ENCODE peak calls at places on chromosomes 16 and 17, in eight cellular contexts. One of them, this sample, is unnamed.

GRCh38 chr17:29178750-29179231 is 1.4 kb downstream of the MYO18A start:
- DNase-seq in stimulated activated CD4-positive, alpha-beta T cell treated with anti-CD3 and anti-CD28 coated beads, Interleukin-15, amount 100 ng/mL, for 24 hours: no peak
- DNase-seq in activated T-helper 1 cell treated with anti-CD3 and anti-CD28 coated beads, Interleukin-12 subunit alpha, Interleukin-12 subunit beta, Interleukin-2, Interleukin-4 antibody, amounts not matched to agents 30 ng/mL and 10 ng/mL and 1 ng/mL, durations not matched to agents 14 hours and 24 hours and 36 hours: no peak
- DNase-seq in M059J: no peak
- DNase-seq in cerebellar cortex: peak
- DNase-seq in H54: no peak
- DNase-seq in hepatic stellate cell: no peak
- DNase-seq in psoas muscle: no peak
- DNase-seq in this sample: no peak

GRCh38 chr16:2468725-2469398 is 2.2 kb upstream of the NTN3 start:
- DNase-seq in stimulated activated CD4-positive, alpha-beta T cell treated with anti-CD3 and anti-CD28 coated beads, Interleukin-15, amount 100 ng/mL, for 24 hours: peak
- DNase-seq in activated T-helper 1 cell treated with anti-CD3 and anti-CD28 coated beads, Interleukin-12 subunit alpha, Interleukin-12 subunit beta, Interleukin-2, Interleukin-4 antibody, amounts not matched to agents 30 ng/mL and 10 ng/mL and 1 ng/mL, durations not matched to agents 14 hours and 24 hours and 36 hours: no peak
- DNase-seq in M059J: peak
- DNase-seq in cerebellar cortex: no peak
- DNase-seq in H54: peak
- DNase-seq in hepatic stellate cell: peak
- DNase-seq in psoas muscle: no peak
- DNase-seq in this sample: no peak

GRCh38 chr16:71311553-71312158 is 22.5 kb upstream of the CMTR2 start:
- DNase-seq in stimulated activated CD4-positive, alpha-beta T cell treated with anti-CD3 and anti-CD28 coated beads, Interleukin-15, amount 100 ng/mL, for 24 hours: peak
- DNase-seq in activated T-helper 1 cell treated with anti-CD3 and anti-CD28 coated beads, Interleukin-12 subunit alpha, Interleukin-12 subunit beta, Interleukin-2, Interleukin-4 antibody, amounts not matched to agents 30 ng/mL and 10 ng/mL and 1 ng/mL, durations not matched to agents 14 hours and 24 hours and 36 hours: no peak
- DNase-seq in M059J: peak
- DNase-seq in cerebellar cortex: peak
- DNase-seq in H54: no peak
- DNase-seq in hepatic stellate cell: no peak
- DNase-seq in psoas muscle: no peak
- DNase-seq in this sample: peak

GRCh38 chr16:29316673-29317237 is 89.8 kb downstream of the NPIPB11 start:
- DNase-seq in stimulated activated CD4-positive, alpha-beta T cell treated with anti-CD3 and anti-CD28 coated beads, Interleukin-15, amount 100 ng/mL, for 24 hours: no peak
- DNase-seq in activated T-helper 1 cell treated with anti-CD3 and anti-CD28 coated beads, Interleukin-12 subunit alpha, Interleukin-12 subunit beta, Interleukin-2, Interleukin-4 antibody, amounts not matched to agents 30 ng/mL and 10 ng/mL and 1 ng/mL, durations not matched to agents 14 hours and 24 hours and 36 hours: no peak
- DNase-seq in M059J: peak
- DNase-seq in cerebellar cortex: no peak
- DNase-seq in H54: no peak
- DNase-seq in hepatic stellate cell: no peak
- DNase-seq in psoas muscle: no peak
- DNase-seq in this sample: no peak

GRCh38 chr17:55664287-55664686 is 58.4 kb downstream of the TMEM100 start:
- DNase-seq in stimulated activated CD4-positive, alpha-beta T cell treated with anti-CD3 and anti-CD28 coated beads, Interleukin-15, amount 100 ng/mL, for 24 hours: no peak
- DNase-seq in activated T-helper 1 cell treated with anti-CD3 and anti-CD28 coated beads, Interleukin-12 subunit alpha, Interleukin-12 subunit beta, Interleukin-2, Interleukin-4 antibody, amounts not matched to agents 30 ng/mL and 10 ng/mL and 1 ng/mL, durations not matched to agents 14 hours and 24 hours and 36 hours: no peak
- DNase-seq in M059J: no peak
- DNase-seq in cerebellar cortex: no peak
- DNase-seq in H54: no peak
- DNase-seq in hepatic stellate cell: no peak
- DNase-seq in psoas muscle: no peak
- DNase-seq in this sample: no peak

GRCh38 chr17:80978499-80979497 is 12.8 kb upstream of the CHMP6 start:
- DNase-seq in stimulated activated CD4-positive, alpha-beta T cell treated with anti-CD3 and anti-CD28 coated beads, Interleukin-15, amount 100 ng/mL, for 24 hours: no peak
- DNase-seq in activated T-helper 1 cell treated with anti-CD3 and anti-CD28 coated beads, Interleukin-12 subunit alpha, Interleukin-12 subunit beta, Interleukin-2, Interleukin-4 antibody, amounts not matched to agents 30 ng/mL and 10 ng/mL and 1 ng/mL, durations not matched to agents 14 hours and 24 hours and 36 hours: no peak
- DNase-seq in M059J: no peak
- DNase-seq in cerebellar cortex: no peak
- DNase-seq in H54: no peak
- DNase-seq in hepatic stellate cell: no peak
- DNase-seq in psoas muscle: peak
- DNase-seq in this sample: no peak

GRCh38 chr17:77300016-77300686 is 159.4 kb downstream of the SEC14L1 start:
- DNase-seq in stimulated activated CD4-positive, alpha-beta T cell treated with anti-CD3 and anti-CD28 coated beads, Interleukin-15, amount 100 ng/mL, for 24 hours: no peak
- DNase-seq in activated T-helper 1 cell treated with anti-CD3 and anti-CD28 coated beads, Interleukin-12 subunit alpha, Interleukin-12 subunit beta, Interleukin-2, Interleukin-4 antibody, amounts not matched to agents 30 ng/mL and 10 ng/mL and 1 ng/mL, durations not matched to agents 14 hours and 24 hours and 36 hours: no peak
- DNase-seq in M059J: no peak
- DNase-seq in cerebellar cortex: no peak
- DNase-seq in H54: no peak
- DNase-seq in hepatic stellate cell: no peak
- DNase-seq in psoas muscle: no peak
- DNase-seq in this sample: peak

GRCh38 chr16:70809392-70810060 is 8.6 kb upstream of the VAC14 start:
- DNase-seq in stimulated activated CD4-positive, alpha-beta T cell treated with anti-CD3 and anti-CD28 coated beads, Interleukin-15, amount 100 ng/mL, for 24 hours: no peak
- DNase-seq in activated T-helper 1 cell treated with anti-CD3 and anti-CD28 coated beads, Interleukin-12 subunit alpha, Interleukin-12 subunit beta, Interleukin-2, Interleukin-4 antibody, amounts not matched to agents 30 ng/mL and 10 ng/mL and 1 ng/mL, durations not matched to agents 14 hours and 24 hours and 36 hours: no peak
- DNase-seq in M059J: peak
- DNase-seq in cerebellar cortex: no peak
- DNase-seq in H54: no peak
- DNase-seq in hepatic stellate cell: no peak
- DNase-seq in psoas muscle: no peak
- DNase-seq in this sample: no peak

GRCh38 chr16:24093049-24093448 is 163.1 kb upstream of the CACNG3 start:
- DNase-seq in stimulated activated CD4-positive, alpha-beta T cell treated with anti-CD3 and anti-CD28 coated beads, Interleukin-15, amount 100 ng/mL, for 24 hours: no peak
- DNase-seq in activated T-helper 1 cell treated with anti-CD3 and anti-CD28 coated beads, Interleukin-12 subunit alpha, Interleukin-12 subunit beta, Interleukin-2, Interleukin-4 antibody, amounts not matched to agents 30 ng/mL and 10 ng/mL and 1 ng/mL, durations not matched to agents 14 hours and 24 hours and 36 hours: no peak
- DNase-seq in M059J: no peak
- DNase-seq in cerebellar cortex: no peak
- DNase-seq in H54: no peak
- DNase-seq in hepatic stellate cell: no peak
- DNase-seq in psoas muscle: no peak
- DNase-seq in this sample: no peak

GRCh38 chr17:8707591-8708453 is 36.8 kb downstream of the CCDC42 start:
- DNase-seq in stimulated activated CD4-positive, alpha-beta T cell treated with anti-CD3 and anti-CD28 coated beads, Interleukin-15, amount 100 ng/mL, for 24 hours: no peak
- DNase-seq in activated T-helper 1 cell treated with anti-CD3 and anti-CD28 coated beads, Interleukin-12 subunit alpha, Interleukin-12 subunit beta, Interleukin-2, Interleukin-4 antibody, amounts not matched to agents 30 ng/mL and 10 ng/mL and 1 ng/mL, durations not matched to agents 14 hours and 24 hours and 36 hours: no peak
- DNase-seq in M059J: no peak
- DNase-seq in cerebellar cortex: no peak
- DNase-seq in H54: no peak
- DNase-seq in hepatic stellate cell: no peak
- DNase-seq in psoas muscle: no peak
- DNase-seq in this sample: peak

GRCh38 chr17:16938496-16939270 is 33.2 kb downstream of the TNFRSF13B start:
- DNase-seq in stimulated activated CD4-positive, alpha-beta T cell treated with anti-CD3 and anti-CD28 coated beads, Interleukin-15, amount 100 ng/mL, for 24 hours: no peak
- DNase-seq in activated T-helper 1 cell treated with anti-CD3 and anti-CD28 coated beads, Interleukin-12 subunit alpha, Interleukin-12 subunit beta, Interleukin-2, Interleukin-4 antibody, amounts not matched to agents 30 ng/mL and 10 ng/mL and 1 ng/mL, durations not matched to agents 14 hours and 24 hours and 36 hours: no peak
- DNase-seq in M059J: no peak
- DNase-seq in cerebellar cortex: no peak
- DNase-seq in H54: no peak
- DNase-seq in hepatic stellate cell: no peak
- DNase-seq in psoas muscle: no peak
- DNase-seq in this sample: no peak

GRCh38 chr16:31458073-31458834 is 1.0 kb upstream of the ARMC5 start:
- DNase-seq in stimulated activated CD4-positive, alpha-beta T cell treated with anti-CD3 and anti-CD28 coated beads, Interleukin-15, amount 100 ng/mL, for 24 hours: peak
- DNase-seq in activated T-helper 1 cell treated with anti-CD3 and anti-CD28 coated beads, Interleukin-12 subunit alpha, Interleukin-12 subunit beta, Interleukin-2, Interleukin-4 antibody, amounts not matched to agents 30 ng/mL and 10 ng/mL and 1 ng/mL, durations not matched to agents 14 hours and 24 hours and 36 hours: peak
- DNase-seq in M059J: peak
- DNase-seq in cerebellar cortex: peak
- DNase-seq in H54: no peak
- DNase-seq in hepatic stellate cell: peak
- DNase-seq in psoas muscle: peak
- DNase-seq in this sample: peak

GRCh38 chr16:11484691-11485258 is 101.9 kb downstream of the LITAF start:
- DNase-seq in stimulated activated CD4-positive, alpha-beta T cell treated with anti-CD3 and anti-CD28 coated beads, Interleukin-15, amount 100 ng/mL, for 24 hours: no peak
- DNase-seq in activated T-helper 1 cell treated with anti-CD3 and anti-CD28 coated beads, Interleukin-12 subunit alpha, Interleukin-12 subunit beta, Interleukin-2, Interleukin-4 antibody, amounts not matched to agents 30 ng/mL and 10 ng/mL and 1 ng/mL, durations not matched to agents 14 hours and 24 hours and 36 hours: no peak
- DNase-seq in M059J: peak
- DNase-seq in cerebellar cortex: no peak
- DNase-seq in H54: peak
- DNase-seq in hepatic stellate cell: peak
- DNase-seq in psoas muscle: peak
- DNase-seq in this sample: no peak

GRCh38 chr16:3501783-3502400 is 1.1 kb downstream of the CLUAP1 start:
- DNase-seq in stimulated activated CD4-positive, alpha-beta T cell treated with anti-CD3 and anti-CD28 coated beads, Interleukin-15, amount 100 ng/mL, for 24 hours: no peak
- DNase-seq in activated T-helper 1 cell treated with anti-CD3 and anti-CD28 coated beads, Interleukin-12 subunit alpha, Interleukin-12 subunit beta, Interleukin-2, Interleukin-4 antibody, amounts not matched to agents 30 ng/mL and 10 ng/mL and 1 ng/mL, durations not matched to agents 14 hours and 24 hours and 36 hours: no peak
- DNase-seq in M059J: no peak
- DNase-seq in cerebellar cortex: no peak
- DNase-seq in H54: no peak
- DNase-seq in hepatic stellate cell: no peak
- DNase-seq in psoas muscle: no peak
- DNase-seq in this sample: no peak

GRCh38 chr16:51450913-51451312 is 299.8 kb upstream of the SALL1 start:
- DNase-seq in stimulated activated CD4-positive, alpha-beta T cell treated with anti-CD3 and anti-CD28 coated beads, Interleukin-15, amount 100 ng/mL, for 24 hours: no peak
- DNase-seq in activated T-helper 1 cell treated with anti-CD3 and anti-CD28 coated beads, Interleukin-12 subunit alpha, Interleukin-12 subunit beta, Interleukin-2, Interleukin-4 antibody, amounts not matched to agents 30 ng/mL and 10 ng/mL and 1 ng/mL, durations not matched to agents 14 hours and 24 hours and 36 hours: no peak
- DNase-seq in M059J: no peak
- DNase-seq in cerebellar cortex: no peak
- DNase-seq in H54: no peak
- DNase-seq in hepatic stellate cell: no peak
- DNase-seq in psoas muscle: no peak
- DNase-seq in this sample: no peak

GRCh38 chr16:85601730-85602401 is 11.3 kb upstream of the GSE1 start:
- DNase-seq in stimulated activated CD4-positive, alpha-beta T cell treated with anti-CD3 and anti-CD28 coated beads, Interleukin-15, amount 100 ng/mL, for 24 hours: no peak
- DNase-seq in activated T-helper 1 cell treated with anti-CD3 and anti-CD28 coated beads, Interleukin-12 subunit alpha, Interleukin-12 subunit beta, Interleukin-2, Interleukin-4 antibody, amounts not matched to agents 30 ng/mL and 10 ng/mL and 1 ng/mL, durations not matched to agents 14 hours and 24 hours and 36 hours: no peak
- DNase-seq in M059J: no peak
- DNase-seq in cerebellar cortex: peak
- DNase-seq in H54: no peak
- DNase-seq in hepatic stellate cell: no peak
- DNase-seq in psoas muscle: peak
- DNase-seq in this sample: peak

GRCh38 chr17:32794533-32795246 is 82.2 kb downstream of the MYO1D start:
- DNase-seq in stimulated activated CD4-positive, alpha-beta T cell treated with anti-CD3 and anti-CD28 coated beads, Interleukin-15, amount 100 ng/mL, for 24 hours: no peak
- DNase-seq in activated T-helper 1 cell treated with anti-CD3 and anti-CD28 coated beads, Interleukin-12 subunit alpha, Interleukin-12 subunit beta, Interleukin-2, Interleukin-4 antibody, amounts not matched to agents 30 ng/mL and 10 ng/mL and 1 ng/mL, durations not matched to agents 14 hours and 24 hours and 36 hours: no peak
- DNase-seq in M059J: no peak
- DNase-seq in cerebellar cortex: no peak
- DNase-seq in H54: no peak
- DNase-seq in hepatic stellate cell: no peak
- DNase-seq in psoas muscle: no peak
- DNase-seq in this sample: no peak

GRCh38 chr16:55294129-55294528 is 29.9 kb upstream of the IRX6 start:
- DNase-seq in stimulated activated CD4-positive, alpha-beta T cell treated with anti-CD3 and anti-CD28 coated beads, Interleukin-15, amount 100 ng/mL, for 24 hours: no peak
- DNase-seq in activated T-helper 1 cell treated with anti-CD3 and anti-CD28 coated beads, Interleukin-12 subunit alpha, Interleukin-12 subunit beta, Interleukin-2, Interleukin-4 antibody, amounts not matched to agents 30 ng/mL and 10 ng/mL and 1 ng/mL, durations not matched to agents 14 hours and 24 hours and 36 hours: no peak
- DNase-seq in M059J: peak
- DNase-seq in cerebellar cortex: no peak
- DNase-seq in H54: no peak
- DNase-seq in hepatic stellate cell: no peak
- DNase-seq in psoas muscle: no peak
- DNase-seq in this sample: no peak

GRCh38 chr17:54418467-54418866 is 482.2 kb upstream of the TOM1L1 start:
- DNase-seq in stimulated activated CD4-positive, alpha-beta T cell treated with anti-CD3 and anti-CD28 coated beads, Interleukin-15, amount 100 ng/mL, for 24 hours: no peak
- DNase-seq in activated T-helper 1 cell treated with anti-CD3 and anti-CD28 coated beads, Interleukin-12 subunit alpha, Interleukin-12 subunit beta, Interleukin-2, Interleukin-4 antibody, amounts not matched to agents 30 ng/mL and 10 ng/mL and 1 ng/mL, durations not matched to agents 14 hours and 24 hours and 36 hours: no peak
- DNase-seq in M059J: no peak
- DNase-seq in cerebellar cortex: no peak
- DNase-seq in H54: no peak
- DNase-seq in hepatic stellate cell: no peak
- DNase-seq in psoas muscle: no peak
- DNase-seq in this sample: no peak

GRCh38 chr17:59377410-59377809 is 46.0 kb downstream of the YPEL2 start:
- DNase-seq in stimulated activated CD4-positive, alpha-beta T cell treated with anti-CD3 and anti-CD28 coated beads, Interleukin-15, amount 100 ng/mL, for 24 hours: no peak
- DNase-seq in activated T-helper 1 cell treated with anti-CD3 and anti-CD28 coated beads, Interleukin-12 subunit alpha, Interleukin-12 subunit beta, Interleukin-2, Interleukin-4 antibody, amounts not matched to agents 30 ng/mL and 10 ng/mL and 1 ng/mL, durations not matched to agents 14 hours and 24 hours and 36 hours: no peak
- DNase-seq in M059J: peak
- DNase-seq in cerebellar cortex: no peak
- DNase-seq in H54: peak
- DNase-seq in hepatic stellate cell: peak
- DNase-seq in psoas muscle: no peak
- DNase-seq in this sample: no peak

GRCh38 chr17:31549121-31549524 is 157.6 kb downstream of the RAB11FIP4 start:
- DNase-seq in stimulated activated CD4-positive, alpha-beta T cell treated with anti-CD3 and anti-CD28 coated beads, Interleukin-15, amount 100 ng/mL, for 24 hours: no peak
- DNase-seq in activated T-helper 1 cell treated with anti-CD3 and anti-CD28 coated beads, Interleukin-12 subunit alpha, Interleukin-12 subunit beta, Interleukin-2, Interleukin-4 antibody, amounts not matched to agents 30 ng/mL and 10 ng/mL and 1 ng/mL, durations not matched to agents 14 hours and 24 hours and 36 hours: no peak
- DNase-seq in M059J: peak
- DNase-seq in cerebellar cortex: peak
- DNase-seq in H54: no peak
- DNase-seq in hepatic stellate cell: peak
- DNase-seq in psoas muscle: no peak
- DNase-seq in this sample: no peak

GRCh38 chr17:83083368-83084201 is 4.2 kb downstream of the METRNL start:
- DNase-seq in stimulated activated CD4-positive, alpha-beta T cell treated with anti-CD3 and anti-CD28 coated beads, Interleukin-15, amount 100 ng/mL, for 24 hours: peak
- DNase-seq in activated T-helper 1 cell treated with anti-CD3 and anti-CD28 coated beads, Interleukin-12 subunit alpha, Interleukin-12 subunit beta, Interleukin-2, Interleukin-4 antibody, amounts not matched to agents 30 ng/mL and 10 ng/mL and 1 ng/mL, durations not matched to agents 14 hours and 24 hours and 36 hours: peak
- DNase-seq in M059J: peak
- DNase-seq in cerebellar cortex: no peak
- DNase-seq in H54: peak
- DNase-seq in hepatic stellate cell: peak
- DNase-seq in psoas muscle: no peak
- DNase-seq in this sample: peak

GRCh38 chr16:3127745-3128144 is 7.1 kb upstream of the ZNF213 start:
- DNase-seq in stimulated activated CD4-positive, alpha-beta T cell treated with anti-CD3 and anti-CD28 coated beads, Interleukin-15, amount 100 ng/mL, for 24 hours: no peak
- DNase-seq in activated T-helper 1 cell treated with anti-CD3 and anti-CD28 coated beads, Interleukin-12 subunit alpha, Interleukin-12 subunit beta, Interleukin-2, Interleukin-4 antibody, amounts not matched to agents 30 ng/mL and 10 ng/mL and 1 ng/mL, durations not matched to agents 14 hours and 24 hours and 36 hours: no peak
- DNase-seq in M059J: no peak
- DNase-seq in cerebellar cortex: peak
- DNase-seq in H54: no peak
- DNase-seq in hepatic stellate cell: no peak
- DNase-seq in psoas muscle: no peak
- DNase-seq in this sample: no peak

GRCh38 chr16:85651822-85652430 is 36.8 kb downstream of the GINS2 start:
- DNase-seq in stimulated activated CD4-positive, alpha-beta T cell treated with anti-CD3 and anti-CD28 coated beads, Interleukin-15, amount 100 ng/mL, for 24 hours: no peak
- DNase-seq in activated T-helper 1 cell treated with anti-CD3 and anti-CD28 coated beads, Interleukin-12 subunit alpha, Interleukin-12 subunit beta, Interleukin-2, Interleukin-4 antibody, amounts not matched to agents 30 ng/mL and 10 ng/mL and 1 ng/mL, durations not matched to agents 14 hours and 24 hours and 36 hours: no peak
- DNase-seq in M059J: peak
- DNase-seq in cerebellar cortex: no peak
- DNase-seq in H54: no peak
- DNase-seq in hepatic stellate cell: no peak
- DNase-seq in psoas muscle: no peak
- DNase-seq in this sample: no peak

GRCh38 chr16:66159987-66160386 is 206.5 kb upstream of the CDH5 start:
- DNase-seq in stimulated activated CD4-positive, alpha-beta T cell treated with anti-CD3 and anti-CD28 coated beads, Interleukin-15, amount 100 ng/mL, for 24 hours: no peak
- DNase-seq in activated T-helper 1 cell treated with anti-CD3 and anti-CD28 coated beads, Interleukin-12 subunit alpha, Interleukin-12 subunit beta, Interleukin-2, Interleukin-4 antibody, amounts not matched to agents 30 ng/mL and 10 ng/mL and 1 ng/mL, durations not matched to agents 14 hours and 24 hours and 36 hours: no peak
- DNase-seq in M059J: peak
- DNase-seq in cerebellar cortex: no peak
- DNase-seq in H54: no peak
- DNase-seq in hepatic stellate cell: no peak
- DNase-seq in psoas muscle: no peak
- DNase-seq in this sample: no peak

GRCh38 chr17:40903129-40903847 is 18.2 kb upstream of the KRT20 start:
- DNase-seq in stimulated activated CD4-positive, alpha-beta T cell treated with anti-CD3 and anti-CD28 coated beads, Interleukin-15, amount 100 ng/mL, for 24 hours: no peak
- DNase-seq in activated T-helper 1 cell treated with anti-CD3 and anti-CD28 coated beads, Interleukin-12 subunit alpha, Interleukin-12 subunit beta, Interleukin-2, Interleukin-4 antibody, amounts not matched to agents 30 ng/mL and 10 ng/mL and 1 ng/mL, durations not matched to agents 14 hours and 24 hours and 36 hours: no peak
- DNase-seq in M059J: peak
- DNase-seq in cerebellar cortex: no peak
- DNase-seq in H54: peak
- DNase-seq in hepatic stellate cell: peak
- DNase-seq in psoas muscle: no peak
- DNase-seq in this sample: peak

GRCh38 chr17:19558946-19559345 is 25.3 kb downstream of the SLC47A1 start:
- DNase-seq in stimulated activated CD4-positive, alpha-beta T cell treated with anti-CD3 and anti-CD28 coated beads, Interleukin-15, amount 100 ng/mL, for 24 hours: no peak
- DNase-seq in activated T-helper 1 cell treated with anti-CD3 and anti-CD28 coated beads, Interleukin-12 subunit alpha, Interleukin-12 subunit beta, Interleukin-2, Interleukin-4 antibody, amounts not matched to agents 30 ng/mL and 10 ng/mL and 1 ng/mL, durations not matched to agents 14 hours and 24 hours and 36 hours: no peak
- DNase-seq in M059J: no peak
- DNase-seq in cerebellar cortex: no peak
- DNase-seq in H54: no peak
- DNase-seq in hepatic stellate cell: no peak
- DNase-seq in psoas muscle: no peak
- DNase-seq in this sample: no peak

GRCh38 chr17:15777297-15777696 is 45.2 kb downstream of the TBC1D26 start:
- DNase-seq in stimulated activated CD4-positive, alpha-beta T cell treated with anti-CD3 and anti-CD28 coated beads, Interleukin-15, amount 100 ng/mL, for 24 hours: no peak
- DNase-seq in activated T-helper 1 cell treated with anti-CD3 and anti-CD28 coated beads, Interleukin-12 subunit alpha, Interleukin-12 subunit beta, Interleukin-2, Interleukin-4 antibody, amounts not matched to agents 30 ng/mL and 10 ng/mL and 1 ng/mL, durations not matched to agents 14 hours and 24 hours and 36 hours: no peak
- DNase-seq in M059J: no peak
- DNase-seq in cerebellar cortex: no peak
- DNase-seq in H54: no peak
- DNase-seq in hepatic stellate cell: no peak
- DNase-seq in psoas muscle: no peak
- DNase-seq in this sample: no peak

GRCh38 chr17:64706224-64707076 is 44.3 kb upstream of the SMURF2 start:
- DNase-seq in stimulated activated CD4-positive, alpha-beta T cell treated with anti-CD3 and anti-CD28 coated beads, Interleukin-15, amount 100 ng/mL, for 24 hours: no peak
- DNase-seq in activated T-helper 1 cell treated with anti-CD3 and anti-CD28 coated beads, Interleukin-12 subunit alpha, Interleukin-12 subunit beta, Interleukin-2, Interleukin-4 antibody, amounts not matched to agents 30 ng/mL and 10 ng/mL and 1 ng/mL, durations not matched to agents 14 hours and 24 hours and 36 hours: no peak
- DNase-seq in M059J: peak
- DNase-seq in cerebellar cortex: no peak
- DNase-seq in H54: peak
- DNase-seq in hepatic stellate cell: no peak
- DNase-seq in psoas muscle: no peak
- DNase-seq in this sample: peak

GRCh38 chr16:85238233-85238647 is 126.0 kb upstream of the CIBAR2 start:
- DNase-seq in stimulated activated CD4-positive, alpha-beta T cell treated with anti-CD3 and anti-CD28 coated beads, Interleukin-15, amount 100 ng/mL, for 24 hours: no peak
- DNase-seq in activated T-helper 1 cell treated with anti-CD3 and anti-CD28 coated beads, Interleukin-12 subunit alpha, Interleukin-12 subunit beta, Interleukin-2, Interleukin-4 antibody, amounts not matched to agents 30 ng/mL and 10 ng/mL and 1 ng/mL, durations not matched to agents 14 hours and 24 hours and 36 hours: no peak
- DNase-seq in M059J: no peak
- DNase-seq in cerebellar cortex: no peak
- DNase-seq in H54: no peak
- DNase-seq in hepatic stellate cell: peak
- DNase-seq in psoas muscle: peak
- DNase-seq in this sample: no peak

GRCh38 chr16:83615131-83615530 is 192.6 kb upstream of the HSBP1 start:
- DNase-seq in stimulated activated CD4-positive, alpha-beta T cell treated with anti-CD3 and anti-CD28 coated beads, Interleukin-15, amount 100 ng/mL, for 24 hours: no peak
- DNase-seq in activated T-helper 1 cell treated with anti-CD3 and anti-CD28 coated beads, Interleukin-12 subunit alpha, Interleukin-12 subunit beta, Interleukin-2, Interleukin-4 antibody, amounts not matched to agents 30 ng/mL and 10 ng/mL and 1 ng/mL, durations not matched to agents 14 hours and 24 hours and 36 hours: no peak
- DNase-seq in M059J: peak
- DNase-seq in cerebellar cortex: no peak
- DNase-seq in H54: no peak
- DNase-seq in hepatic stellate cell: peak
- DNase-seq in psoas muscle: no peak
- DNase-seq in this sample: no peak

This sample was measured in trophoblast cell.